ENCODE peak calls at places on chromosomes 12 and 14, in ten cellular contexts. B is aorta, J is NAMALWA, D is lower leg skin, K is mucosa of gallbladder, O is T-helper 2 cell, H is iris pigment epithelial cell, Q is lung, S is NCI-H2171 treated with DMSO at 0.1 percent for 48 hours, I is HL-60. T is an unnamed sample.
A peak's percentile ranks its signal among the peaks of the same experiment; 100 is the strongest.

GRCh38 chr14:105436891-105437722 is 17.5 kb downstream of the MTA1 start:
- DNase-seq in S (no peak), D (no peak), K (no peak), I (no peak), B (no peak), Q (no peak), O (no peak), H (no peak), J (peak; percentile 62), T (no peak)

GRCh38 chr12:47602949-47603558 is 102.8 kb downstream of the RPAP3 start:
- DNase-seq in J (no peak), H (no peak), O (no peak), D (no peak), K (no peak), B (no peak), Q (no peak), S (no peak), I (no peak), T (no peak)

GRCh38 chr14:52553002-52553670 is 500 bp downstream of the GPR137C start:
- DNase-seq in O (peak; percentile 73), K (peak; percentile 20), B (peak; percentile 76), J (peak; percentile 43), S (peak; percentile 76), Q (no peak), I (no peak), H (no peak), D (peak; percentile 86), T (peak; percentile 26)

GRCh38 chr12:14905269-14906004 is 19.8 kb upstream of the MGP start:
- DNase-seq in Q (no peak), H (peak; percentile 36), J (no peak), O (no peak), S (no peak), I (no peak), D (no peak), K (no peak), B (no peak), T (no peak)

GRCh38 chr12:24778486-24779304 is 170.2 kb downstream of the BCAT1 start:
- DNase-seq in D (no peak), Q (no peak), J (peak; percentile 82), K (no peak), S (no peak), H (peak; percentile 72), I (no peak), B (no peak), O (peak; percentile 24), T (peak; percentile 69)

GRCh38 chr12:131677699-131678098 is 33.2 kb upstream of the SFSWAP start:
- DNase-seq in Q (no peak), D (peak; percentile 45), S (no peak), K (no peak), O (no peak), H (no peak), B (peak; percentile 52), J (no peak), I (no peak), T (no peak)

GRCh38 chr12:53299101-53299453 is 418 bp upstream of the MYG1 start:
- DNase-seq in J (peak; percentile 90), H (peak; percentile 89), B (no peak), D (no peak), K (no peak), Q (peak; percentile 35), S (no peak), I (peak; percentile 82), O (peak; percentile 46), T (no peak)

GRCh38 chr12:30023186-30023585 is 239.4 kb upstream of the TMTC1 start:
- DNase-seq in H (no peak), O (no peak), S (no peak), Q (no peak), J (no peak), I (no peak), K (no peak), B (no peak), D (no peak), T (no peak)